ENCODE peak calls at places on chromosome 10, in ten cellular contexts. One of them, this sample, is unnamed.

GRCh38 chr10:66318761-66319160 is 607.1 kb upstream of the LRRTM3 start:
- DNase-seq in HCT116: no peak
- DNase-seq in stomach: no peak
- DNase-seq in esophagus muscularis mucosa: no peak
- DNase-seq in sigmoid colon: no peak
- DNase-seq in spleen: no peak
- DNase-seq in GM12878: no peak
- DNase-seq in HepG2: no peak
- DNase-seq in upper lobe of left lung: no peak
- DNase-seq in breast epithelium: no peak
- DNase-seq in this sample: no peak

GRCh38 chr10:76397957-76398665 is 966.7 kb downstream of the LRMDA start:
- DNase-seq in esophagus muscularis mucosa: no peak
- DNase-seq in breast epithelium: no peak
- DNase-seq in upper lobe of left lung: no peak
- DNase-seq in sigmoid colon: peak
- DNase-seq in GM12878: no peak
- DNase-seq in spleen: no peak
- DNase-seq in HCT116: no peak
- DNase-seq in stomach: no peak
- DNase-seq in HepG2: no peak
- DNase-seq in this sample: no peak

GRCh38 chr10:128062331-128062730 is 63.9 kb downstream of the MKI67 start:
- DNase-seq in esophagus muscularis mucosa: no peak
- DNase-seq in breast epithelium: no peak
- DNase-seq in GM12878: no peak
- DNase-seq in sigmoid colon: no peak
- DNase-seq in HepG2: no peak
- DNase-seq in HCT116: no peak
- DNase-seq in spleen: peak
- DNase-seq in upper lobe of left lung: no peak
- DNase-seq in stomach: no peak
- DNase-seq in this sample: no peak

GRCh38 chr10:46308666-46309450 is 22.1 kb downstream of the ANTXRL start:
- DNase-seq in stomach: peak
- DNase-seq in esophagus muscularis mucosa: no peak
- DNase-seq in GM12878: no peak
- DNase-seq in upper lobe of left lung: no peak
- DNase-seq in spleen: peak
- DNase-seq in breast epithelium: no peak
- DNase-seq in sigmoid colon: peak
- DNase-seq in HCT116: no peak
- DNase-seq in HepG2: no peak
- DNase-seq in this sample: no peak

GRCh38 chr10:14358886-14359573 is 28.3 kb upstream of the FRMD4A start:
- DNase-seq in HCT116: no peak
- DNase-seq in upper lobe of left lung: no peak
- DNase-seq in sigmoid colon: no peak
- DNase-seq in spleen: no peak
- DNase-seq in GM12878: no peak
- DNase-seq in stomach: no peak
- DNase-seq in esophagus muscularis mucosa: peak
- DNase-seq in breast epithelium: no peak
- DNase-seq in HepG2: no peak
- DNase-seq in this sample: no peak

GRCh38 chr10:14583252-14583651 is 191.4 kb downstream of the FAM107B start:
- DNase-seq in sigmoid colon: no peak
- DNase-seq in HCT116: no peak
- DNase-seq in stomach: peak
- DNase-seq in GM12878: no peak
- DNase-seq in upper lobe of left lung: no peak
- DNase-seq in spleen: peak
- DNase-seq in breast epithelium: no peak
- DNase-seq in HepG2: no peak
- DNase-seq in esophagus muscularis mucosa: no peak
- DNase-seq in this sample: peak

GRCh38 chr10:122457934-122458333 is 3.4 kb upstream of the HTRA1 start:
- DNase-seq in esophagus muscularis mucosa: no peak
- DNase-seq in HepG2: no peak
- DNase-seq in stomach: no peak
- DNase-seq in HCT116: no peak
- DNase-seq in spleen: no peak
- DNase-seq in GM12878: no peak
- DNase-seq in sigmoid colon: no peak
- DNase-seq in upper lobe of left lung: no peak
- DNase-seq in breast epithelium: no peak
- DNase-seq in this sample: no peak

GRCh38 chr10:9305018-9305655 is 1250.6 kb downstream of the GATA3 start:
- DNase-seq in HCT116: peak
- DNase-seq in sigmoid colon: no peak
- DNase-seq in esophagus muscularis mucosa: no peak
- DNase-seq in breast epithelium: no peak
- DNase-seq in HepG2: peak
- DNase-seq in spleen: no peak
- DNase-seq in upper lobe of left lung: no peak
- DNase-seq in GM12878: no peak
- DNase-seq in stomach: no peak
- DNase-seq in this sample: no peak

GRCh38 chr10:126561499-126562208 is 108.8 kb downstream of the C10orf90 start:
- DNase-seq in esophagus muscularis mucosa: peak
- DNase-seq in upper lobe of left lung: peak
- DNase-seq in HepG2: no peak
- DNase-seq in breast epithelium: no peak
- DNase-seq in spleen: no peak
- DNase-seq in GM12878: no peak
- DNase-seq in HCT116: no peak
- DNase-seq in stomach: no peak
- DNase-seq in sigmoid colon: no peak
- DNase-seq in this sample: no peak

GRCh38 chr10:125025341-125025740 is 83.4 kb downstream of the ZRANB1 start:
- DNase-seq in GM12878: no peak
- DNase-seq in HepG2: no peak
- DNase-seq in esophagus muscularis mucosa: no peak
- DNase-seq in breast epithelium: no peak
- DNase-seq in spleen: no peak
- DNase-seq in sigmoid colon: no peak
- DNase-seq in HCT116: no peak
- DNase-seq in upper lobe of left lung: no peak
- DNase-seq in stomach: no peak
- DNase-seq in this sample: no peak

GRCh38 chr10:26841733-26842317 is 18.9 kb downstream of the ABI1 start:
- DNase-seq in stomach: no peak
- DNase-seq in GM12878: no peak
- DNase-seq in upper lobe of left lung: no peak
- DNase-seq in spleen: no peak
- DNase-seq in esophagus muscularis mucosa: no peak
- DNase-seq in HepG2: no peak
- DNase-seq in breast epithelium: no peak
- DNase-seq in HCT116: no peak
- DNase-seq in sigmoid colon: no peak
- DNase-seq in this sample: no peak

GRCh38 chr10:49144021-49144720 is 10.3 kb upstream of the FAM170B start:
- DNase-seq in sigmoid colon: no peak
- DNase-seq in breast epithelium: no peak
- DNase-seq in GM12878: no peak
- DNase-seq in stomach: no peak
- DNase-seq in upper lobe of left lung: peak
- DNase-seq in HCT116: no peak
- DNase-seq in esophagus muscularis mucosa: no peak
- DNase-seq in HepG2: no peak
- DNase-seq in spleen: no peak
- DNase-seq in this sample: no peak

GRCh38 chr10:5856701-5857004 is 33.0 kb downstream of the ANKRD16 start:
- DNase-seq in sigmoid colon: no peak
- DNase-seq in GM12878: no peak
- DNase-seq in spleen: no peak
- DNase-seq in esophagus muscularis mucosa: no peak
- DNase-seq in HCT116: no peak
- DNase-seq in upper lobe of left lung: no peak
- DNase-seq in HepG2: no peak
- DNase-seq in stomach: no peak
- DNase-seq in breast epithelium: no peak
- DNase-seq in this sample: no peak

GRCh38 chr10:29210469-29210868 is 78.4 kb upstream of the LYZL1 start:
- DNase-seq in sigmoid colon: no peak
- DNase-seq in breast epithelium: no peak
- DNase-seq in stomach: no peak
- DNase-seq in GM12878: no peak
- DNase-seq in esophagus muscularis mucosa: no peak
- DNase-seq in HepG2: no peak
- DNase-seq in HCT116: no peak
- DNase-seq in upper lobe of left lung: no peak
- DNase-seq in spleen: no peak
- DNase-seq in this sample: no peak

GRCh38 chr10:36023939-36024338 is 381.8 kb upstream of the FZD8 start:
- DNase-seq in breast epithelium: no peak
- DNase-seq in spleen: no peak
- DNase-seq in HCT116: no peak
- DNase-seq in HepG2: peak
- DNase-seq in upper lobe of left lung: no peak
- DNase-seq in sigmoid colon: no peak
- DNase-seq in stomach: no peak
- DNase-seq in GM12878: no peak
- DNase-seq in esophagus muscularis mucosa: no peak
- DNase-seq in this sample: no peak

GRCh38 chr10:46525177-46525823 is 31.2 kb downstream of the GPRIN2 start:
- DNase-seq in HepG2: no peak
- DNase-seq in HCT116: peak
- DNase-seq in upper lobe of left lung: no peak
- DNase-seq in spleen: no peak
- DNase-seq in breast epithelium: no peak
- DNase-seq in esophagus muscularis mucosa: no peak
- DNase-seq in GM12878: no peak
- DNase-seq in stomach: peak
- DNase-seq in sigmoid colon: peak
- DNase-seq in this sample: no peak

GRCh38 chr10:79347894-79348639 is 798 bp downstream of the PPIF start:
- DNase-seq in upper lobe of left lung: peak
- DNase-seq in GM12878: no peak
- DNase-seq in stomach: peak
- DNase-seq in esophagus muscularis mucosa: no peak
- DNase-seq in sigmoid colon: peak
- DNase-seq in HCT116: peak
- DNase-seq in breast epithelium: peak
- DNase-seq in HepG2: peak
- DNase-seq in spleen: peak
- DNase-seq in this sample: peak
- TF ChIP-seq POLR2A in upper lobe of left lung: no peak
- TF ChIP-seq POLR2A in GM12878: peak
- TF ChIP-seq POLR2A in stomach: no peak
- TF ChIP-seq POLR2A in esophagus muscularis mucosa: no peak
- TF ChIP-seq POLR2A in sigmoid colon: no peak
- TF ChIP-seq POLR2A in HCT116: no peak
- TF ChIP-seq POLR2A in breast epithelium: no peak
- TF ChIP-seq POLR2A in HepG2: no peak
- TF ChIP-seq POLR2A in spleen: no peak
- TF ChIP-seq POLR2A in this sample: no peak

GRCh38 chr10:114163062-114163861 is 10.7 kb downstream of the CCDC186 start:
- DNase-seq in HepG2: no peak
- DNase-seq in HCT116: no peak
- DNase-seq in spleen: no peak
- DNase-seq in stomach: no peak
- DNase-seq in upper lobe of left lung: no peak
- DNase-seq in esophagus muscularis mucosa: no peak
- DNase-seq in GM12878: no peak
- DNase-seq in sigmoid colon: no peak
- DNase-seq in breast epithelium: no peak
- DNase-seq in this sample: no peak
- TF ChIP-seq POLR2AphosphoS5 in HepG2: no peak
- TF ChIP-seq POLR2AphosphoS5 in HCT116: no peak
- TF ChIP-seq POLR2AphosphoS5 in spleen: no peak
- TF ChIP-seq POLR2AphosphoS5 in stomach: no peak
- TF ChIP-seq POLR2AphosphoS5 in upper lobe of left lung: no peak
- TF ChIP-seq POLR2AphosphoS5 in esophagus muscularis mucosa: no peak
- TF ChIP-seq POLR2AphosphoS5 in GM12878: no peak
- TF ChIP-seq POLR2AphosphoS5 in sigmoid colon: no peak
- TF ChIP-seq POLR2AphosphoS5 in breast epithelium: no peak
- TF ChIP-seq POLR2AphosphoS5 in this sample: no peak

DNA sequence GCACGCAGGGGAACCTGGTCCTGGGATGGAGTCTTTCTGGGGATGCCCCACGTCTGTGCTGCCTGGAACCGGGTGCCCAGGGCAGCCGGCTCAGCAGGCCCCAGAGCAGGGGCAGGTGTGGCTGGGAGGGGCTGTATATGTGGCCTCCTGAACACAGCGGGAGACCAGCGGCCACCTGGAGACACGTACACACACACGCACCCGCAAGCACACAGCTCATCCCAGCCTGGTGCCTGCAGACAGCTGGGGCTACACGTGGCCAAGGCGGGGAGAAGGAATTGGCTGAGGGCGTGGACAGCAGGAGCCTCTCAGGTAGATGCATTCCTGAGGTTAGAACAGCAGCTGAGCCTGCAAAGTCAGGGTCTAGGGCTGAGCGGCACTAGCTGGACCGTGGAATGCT is 14.0 kb downstream of the ADAM8 start:
- DNase-seq in HepG2: no peak
- DNase-seq in upper lobe of left lung: peak
- DNase-seq in spleen: peak
- DNase-seq in sigmoid colon: no peak
- DNase-seq in stomach: no peak
- DNase-seq in esophagus muscularis mucosa: no peak
- DNase-seq in breast epithelium: no peak
- DNase-seq in HCT116: no peak
- DNase-seq in GM12878: no peak
- DNase-seq in this sample: no peak
- TF ChIP-seq POLR2A in HepG2: no peak
- TF ChIP-seq POLR2A in upper lobe of left lung: no peak
- TF ChIP-seq POLR2A in spleen: no peak
- TF ChIP-seq POLR2A in sigmoid colon: no peak
- TF ChIP-seq POLR2A in stomach: no peak
- TF ChIP-seq POLR2A in esophagus muscularis mucosa: no peak
- TF ChIP-seq POLR2A in breast epithelium: no peak
- TF ChIP-seq POLR2A in HCT116: no peak
- TF ChIP-seq POLR2A in GM12878: no peak
- TF ChIP-seq POLR2A in this sample: no peak

DNA sequence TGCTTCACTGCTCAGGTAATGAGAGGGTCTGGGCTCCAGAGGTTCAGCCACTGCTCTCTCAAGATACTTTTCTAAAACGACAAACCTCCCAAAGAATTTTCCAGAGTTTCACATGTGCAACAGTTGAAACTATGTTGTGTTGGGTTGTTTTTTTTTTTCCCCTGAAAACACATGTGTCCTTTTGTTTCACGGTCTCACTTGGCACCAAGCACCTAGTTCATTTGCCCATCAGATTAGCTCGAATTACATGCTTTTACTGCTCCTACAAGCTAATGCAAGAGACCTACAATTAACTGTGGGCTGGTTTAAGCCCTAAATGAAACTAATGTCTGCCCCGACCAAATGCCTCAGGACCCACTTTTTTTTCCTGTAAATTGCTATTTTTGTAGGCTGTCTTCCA is 313.3 kb downstream of the FGFR2 start:
- DNase-seq in HCT116: no peak
- DNase-seq in GM12878: no peak
- DNase-seq in esophagus muscularis mucosa: no peak
- DNase-seq in breast epithelium: no peak
- DNase-seq in stomach: no peak
- DNase-seq in HepG2: no peak
- DNase-seq in spleen: no peak
- DNase-seq in sigmoid colon: no peak
- DNase-seq in upper lobe of left lung: no peak
- DNase-seq in this sample: no peak
- TF ChIP-seq POLR2AphosphoS5 in HCT116: no peak
- TF ChIP-seq POLR2AphosphoS5 in GM12878: no peak
- TF ChIP-seq POLR2AphosphoS5 in esophagus muscularis mucosa: no peak
- TF ChIP-seq POLR2AphosphoS5 in breast epithelium: no peak
- TF ChIP-seq POLR2AphosphoS5 in stomach: no peak
- TF ChIP-seq POLR2AphosphoS5 in HepG2: no peak
- TF ChIP-seq POLR2AphosphoS5 in spleen: no peak
- TF ChIP-seq POLR2AphosphoS5 in sigmoid colon: no peak
- TF ChIP-seq POLR2AphosphoS5 in upper lobe of left lung: no peak
- TF ChIP-seq POLR2AphosphoS5 in this sample: no peak

This sample was measured in GM12892.